ENCODE peak calls at places on chromosomes 4 and X, in seven cellular contexts. C is MM.1S, D is lung, M is HCT116, R is pancreas, Z is thoracic aorta, J is psoas muscle. H is an unnamed sample.

GRCh38 chr4:169628579-169628978 is 8.2 kb downstream of the CLCN3 start:
- DNase-seq in R (no peak), M (no peak), J (no peak), D (no peak), Z (no peak), C (no peak), H (no peak)

GRCh38 chr4:75830906-75831305 is 71.3 kb downstream of the PPEF2 start:
- DNase-seq in Z (no peak), C (no peak), J (no peak), M (no peak), D (no peak), R (no peak), H (no peak)

GRCh38 chr4:83490876-83491450 is 6.1 kb upstream of the ABRAXAS1 start:
- DNase-seq in Z (no peak), J (no peak), C (peak; percentile 44), M (peak; percentile 42), D (no peak), R (no peak), H (no peak)

GRCh38 chrX:69429339-69430014 is 74.6 kb upstream of the NALF2 start:
- DNase-seq in J (no peak), Z (no peak), D (no peak), M (no peak), R (no peak), C (no peak), H (no peak)

GRCh38 chr4:133151681-133152329 is 2.7 kb downstream of the PCDH10 start:
- DNase-seq in R (peak; percentile 65), Z (no peak), D (no peak), M (no peak), C (no peak), J (peak; percentile 36), H (no peak)

GRCh38 chrX:72540318-72540717 is 32.3 kb downstream of the HDAC8 start:
- DNase-seq in J (no peak), C (no peak), D (no peak), Z (no peak), M (no peak), R (no peak), H (no peak)

GRCh38 chr4:108397850-108398249 is 222.5 kb upstream of the RPL34 start:
- DNase-seq in J (no peak), Z (no peak), D (no peak), C (no peak), M (no peak), R (no peak), H (no peak)

GRCh38 chrX:39133971-39134370 is 332.7 kb downstream of the MID1IP1 start:
- DNase-seq in R (no peak), M (no peak), C (peak; percentile 60), Z (no peak), D (no peak), J (no peak), H (no peak)

GRCh38 chrX:110588853-110589252 is 206.8 kb downstream of the CHRDL1 start:
- DNase-seq in C (no peak), J (no peak), R (no peak), M (no peak), D (no peak), Z (no peak), H (no peak)

GRCh38 chr4:10256203-10256602 is 139.6 kb upstream of the WDR1 start:
- DNase-seq in C (no peak), M (no peak), Z (no peak), J (no peak), D (peak; percentile 30), R (no peak), H (no peak)

GRCh38 chrX:108224218-108224617 is 132.6 kb downstream of the ATG4A start:
- DNase-seq in C (no peak), D (no peak), J (no peak), R (no peak), Z (no peak), M (no peak), H (no peak)

GRCh38 chr4:86848732-86849617 is at the start of gene SLC10A6:
- DNase-seq in J (no peak), D (no peak), M (no peak), C (no peak), Z (no peak), R (no peak), H (no peak)

GRCh38 chr4:8640816-8641215 is 48.3 kb downstream of the CPZ start:
- DNase-seq in M (no peak), R (no peak), C (no peak), J (no peak), Z (no peak), D (no peak), H (no peak)

GRCh38 chrX:153913211-153913610 is 8.7 kb downstream of the AVPR2 start:
- DNase-seq in Z (no peak), R (peak; percentile 70), D (no peak), J (no peak), C (no peak), M (no peak), H (no peak)

GRCh38 chrX:19840899-19841648 is 46.3 kb downstream of the SH3KBP1 start:
- DNase-seq in C (peak; percentile 76), Z (no peak), M (no peak), J (no peak), R (no peak), D (no peak), H (no peak)

GRCh38 chrX:130625381-130625780 is 223.6 kb downstream of the RBMX2 start:
- DNase-seq in M (no peak), J (no peak), Z (no peak), R (no peak), D (no peak), C (no peak), H (no peak)

GRCh38 chrX:136623400-136623799 is 24.6 kb upstream of the CD40LG start:
- DNase-seq in M (no peak), C (no peak), Z (no peak), D (no peak), J (no peak), R (no peak), H (no peak)

GRCh38 chr4:95319169-95319568 is 229.6 kb downstream of the UNC5C start:
- DNase-seq in R (no peak), J (no peak), Z (no peak), M (no peak), D (no peak), C (no peak), H (no peak)

GRCh38 chr4:61373901-61374611 is 173.9 kb downstream of the ADGRL3 start:
- DNase-seq in Z (no peak), J (no peak), R (no peak), D (no peak), M (no peak), C (no peak), H (no peak)

GRCh38 chr4:25677157-25677556 is 21.5 kb downstream of the SLC34A2 start:
- DNase-seq in R (no peak), D (no peak), M (no peak), J (no peak), Z (no peak), C (no peak), H (no peak)

GRCh38 chr4:20195071-20195885 is 56.4 kb upstream of the SLIT2 start:
- DNase-seq in D (no peak), Z (no peak), C (no peak), R (no peak), J (no peak), M (no peak), H (no peak)

GRCh38 chr4:89558147-89558546 is 250.5 kb upstream of the GPRIN3 start:
- DNase-seq in M (peak; percentile 7), D (no peak), R (no peak), Z (no peak), C (peak; percentile 15), J (no peak), H (no peak)

GRCh38 chr4:81564025-81564424 is 92.3 kb upstream of the RASGEF1B start:
- DNase-seq in M (no peak), Z (no peak), R (no peak), J (no peak), C (no peak), D (no peak), H (no peak)
- H3K4me1 ChIP-seq in M (no peaks in the 10 kb centered on the region), Z (peaks cover 4% of the 10 kb centered on the region), R (peaks cover 9% of the 10 kb centered on the region), J (no peaks in the 10 kb centered on the region), C (peaks cover 31% of the 10 kb centered on the region), D (peaks cover 2% of the 10 kb centered on the region), H (peaks cover 7% of the 10 kb centered on the region)

DNA sequence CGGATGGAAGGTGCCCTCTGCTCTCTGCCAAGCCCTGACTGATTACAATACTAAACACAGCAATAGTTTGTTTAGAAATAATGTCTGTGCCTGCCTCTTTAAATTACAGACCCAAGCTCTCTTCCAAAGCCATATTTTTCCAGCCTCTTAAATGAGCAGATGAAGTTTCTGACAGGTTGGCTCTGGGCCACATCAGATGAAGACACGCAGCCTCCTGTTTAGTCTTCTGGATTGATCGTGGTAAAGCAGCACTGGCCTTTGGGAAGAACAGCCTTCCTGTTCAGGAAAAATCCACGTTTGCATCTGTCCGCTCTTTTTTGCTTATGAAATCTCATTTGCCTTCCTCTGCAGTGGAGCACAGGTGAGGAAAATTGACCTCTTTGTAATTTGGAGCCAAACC is 133.7 kb downstream of the CPE start:
- DNase-seq in Z (no peak), R (no peak), J (no peak), D (no peak), M (no peak), C (no peak), H (peak; percentile 52)
- TF ChIP-seq CTCF in Z (no peak), R (no peak), J (no peak), D (no peak), M (no peak), C (no peak), H (no peak)

GRCh38 chr4:81723044-81723884 is 251.6 kb upstream of the RASGEF1B start:
- DNase-seq in J (no peak), M (no peak), Z (no peak), D (no peak), C (no peak), R (no peak), H (no peak)
- H3K4me1 ChIP-seq in J (peaks cover 17% of the 10 kb centered on the region), M (no peaks in the 10 kb centered on the region), Z (peaks cover 9% of the 10 kb centered on the region), D (peaks cover 2% of the 10 kb centered on the region), C (peaks cover 23% of the 10 kb centered on the region), R (peaks cover 8% of the 10 kb centered on the region), H (peaks cover 9% of the 10 kb centered on the region)

GRCh38 chr4:64784125-64784524 is 374.9 kb upstream of the TECRL start:
- DNase-seq in R (no peak), D (no peak), Z (no peak), J (no peak), C (no peak), M (no peak), H (no peak)

GRCh38 chr4:64776820-64777219 is 367.6 kb upstream of the TECRL start:
- DNase-seq in C (no peak), M (no peak), Z (no peak), D (no peak), R (no peak), J (no peak), H (no peak)

GRCh38 chr4:64780664-64781063 is 371.4 kb upstream of the TECRL start:
- DNase-seq in D (no peak), Z (no peak), J (no peak), M (no peak), C (no peak), R (no peak), H (no peak)

GRCh38 chr4:64777286-64777685 is 368.0 kb upstream of the TECRL start:
- DNase-seq in Z (no peak), J (no peak), M (no peak), D (no peak), C (no peak), R (no peak), H (no peak)

DNA sequence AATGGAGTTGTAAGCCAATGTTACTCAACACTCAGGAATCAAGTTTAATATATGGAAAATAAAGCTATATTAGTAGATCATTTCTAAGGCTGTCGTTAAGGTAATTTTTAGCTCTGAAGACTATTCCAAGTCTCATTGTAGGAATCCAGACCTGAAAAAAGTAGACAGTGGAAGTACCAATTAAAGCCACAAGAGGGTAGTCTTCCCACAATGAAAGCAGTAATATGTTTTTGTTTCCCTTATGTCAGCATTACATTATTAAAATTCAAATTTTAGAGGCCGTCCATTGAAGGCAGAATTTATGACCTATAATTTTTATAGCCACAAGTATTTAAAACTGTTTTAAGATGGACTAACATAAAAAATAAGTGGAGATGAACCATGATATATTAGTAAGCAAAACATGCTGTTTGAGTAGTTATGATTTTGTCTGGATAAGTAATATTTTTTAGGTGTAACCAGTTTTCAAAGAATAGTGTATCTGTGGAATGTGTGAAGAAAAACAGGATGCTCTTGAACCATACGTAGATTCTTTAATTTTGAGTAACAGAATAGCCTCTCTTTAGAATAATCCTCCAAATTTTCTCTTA is 372.6 kb upstream of the TECRL start:
- DNase-seq in Z (no peak), C (peak; percentile 60), J (no peak), R (no peak), M (no peak), D (no peak), H (no peak)
- TF ChIP-seq CTCF in Z (peak; percentile 73), C (peak; percentile 78), J (peak; percentile 40), R (peak; percentile 70), M (peak; percentile 40), D (no peak), H (peak; percentile 20)